ENCODE peak calls at places on chromosome 19, in seven cellular contexts. One of them, this sample, is unnamed.

GRCh38 chr19:52941941-52942370 is 18.7 kb upstream of the ZNF888 start:
- DNase-seq in H1: peak; percentile 70
- DNase-seq in mesendoderm: peak; percentile 63
- DNase-seq in neuronal stem cell: no peak
- DNase-seq in IMR-90: peak; percentile 20
- DNase-seq in trophoblast cell: peak; percentile 25
- DNase-seq in H9: peak; percentile 46
- DNase-seq in this sample: peak; percentile 50

GRCh38 chr19:17304386-17305047 is 1.2 kb upstream of the MRPL34 start:
- DNase-seq in H1: no peak
- DNase-seq in mesendoderm: no peak
- DNase-seq in neuronal stem cell: no peak
- DNase-seq in IMR-90: no peak
- DNase-seq in trophoblast cell: no peak
- DNase-seq in H9: no peak
- DNase-seq in this sample: no peak

GRCh38 chr19:35845215-35846037 is 6.9 kb downstream of the NPHS1 start:
- DNase-seq in H1: peak; percentile 74
- DNase-seq in mesendoderm: peak; percentile 25
- DNase-seq in neuronal stem cell: no peak
- DNase-seq in IMR-90: no peak
- DNase-seq in trophoblast cell: no peak
- DNase-seq in H9: peak; percentile 70
- DNase-seq in this sample: peak; percentile 8

GRCh38 chr19:3655402-3656072 is 28.9 kb upstream of the CACTIN start:
- DNase-seq in H1: no peak
- DNase-seq in mesendoderm: no peak
- DNase-seq in neuronal stem cell: no peak
- DNase-seq in IMR-90: peak; percentile 95
- DNase-seq in trophoblast cell: no peak
- DNase-seq in H9: no peak
- DNase-seq in this sample: peak; percentile 96

GRCh38 chr19:8028951-8029491 is 23.5 kb upstream of the CCL25 start:
- DNase-seq in H1: peak; percentile 65
- DNase-seq in mesendoderm: peak; percentile 79
- DNase-seq in neuronal stem cell: peak; percentile 97
- DNase-seq in IMR-90: peak; percentile 13
- DNase-seq in trophoblast cell: peak; percentile 72
- DNase-seq in H9: peak; percentile 59
- DNase-seq in this sample: no peak

GRCh38 chr19:15421726-15422260 is 3.0 kb upstream of the AKAP8L start:
- DNase-seq in H1: no peak
- DNase-seq in mesendoderm: no peak
- DNase-seq in neuronal stem cell: no peak
- DNase-seq in IMR-90: no peak
- DNase-seq in trophoblast cell: no peak
- DNase-seq in H9: no peak
- DNase-seq in this sample: no peak

GRCh38 chr19:19403373-19403901 is 2.0 kb upstream of the GATAD2A start:
- DNase-seq in H1: no peak
- DNase-seq in mesendoderm: no peak
- DNase-seq in neuronal stem cell: no peak
- DNase-seq in IMR-90: peak; percentile 44
- DNase-seq in trophoblast cell: no peak
- DNase-seq in H9: no peak
- DNase-seq in this sample: peak; percentile 51

GRCh38 chr19:43534811-43535761 is 2.1 kb downstream of the ZNF575 start:
- DNase-seq in H1: peak; percentile 89
- DNase-seq in mesendoderm: peak; percentile 93
- DNase-seq in neuronal stem cell: peak; percentile 54
- DNase-seq in IMR-90: peak; percentile 61
- DNase-seq in trophoblast cell: peak; percentile 27
- DNase-seq in H9: peak; percentile 92
- DNase-seq in this sample: peak; percentile 74

GRCh38 chr19:6587093-6587820 is 3.7 kb downstream of the CD70 start:
- DNase-seq in H1: peak; percentile 56
- DNase-seq in mesendoderm: peak; percentile 82
- DNase-seq in neuronal stem cell: no peak
- DNase-seq in IMR-90: no peak
- DNase-seq in trophoblast cell: no peak
- DNase-seq in H9: peak; percentile 72
- DNase-seq in this sample: no peak

GRCh38 chr19:18220632-18221275 is 5.5 kb downstream of the PDE4C start:
- DNase-seq in H1: peak; percentile 98
- DNase-seq in mesendoderm: peak; percentile 81
- DNase-seq in neuronal stem cell: no peak
- DNase-seq in IMR-90: no peak
- DNase-seq in trophoblast cell: no peak
- DNase-seq in H9: peak; percentile 98
- DNase-seq in this sample: no peak

GRCh38 chr19:2982983-2983350 is 5.6 kb downstream of the TLE6 start:
- DNase-seq in H1: no peak
- DNase-seq in mesendoderm: no peak
- DNase-seq in neuronal stem cell: no peak
- DNase-seq in IMR-90: peak; percentile 68
- DNase-seq in trophoblast cell: peak; percentile 53
- DNase-seq in H9: no peak
- DNase-seq in this sample: peak; percentile 54

GRCh38 chr19:33905937-33906577 is 109.4 kb downstream of the KCTD15 start:
- DNase-seq in H1: peak; percentile 84
- DNase-seq in mesendoderm: peak; percentile 92
- DNase-seq in neuronal stem cell: peak; percentile 63
- DNase-seq in IMR-90: no peak
- DNase-seq in trophoblast cell: peak; percentile 45
- DNase-seq in H9: peak; percentile 87
- DNase-seq in this sample: no peak

GRCh38 chr19:6473652-6474051 is 7.9 kb downstream of the DENND1C start:
- DNase-seq in H1: no peak
- DNase-seq in mesendoderm: no peak
- DNase-seq in neuronal stem cell: no peak
- DNase-seq in IMR-90: no peak
- DNase-seq in trophoblast cell: peak; percentile 14
- DNase-seq in H9: no peak
- DNase-seq in this sample: no peak

GRCh38 chr19:19120308-19121156 is 17.7 kb downstream of the TMEM161A start:
- DNase-seq in H1: peak; percentile 100
- DNase-seq in mesendoderm: peak; percentile 99
- DNase-seq in neuronal stem cell: peak; percentile 95
- DNase-seq in IMR-90: peak; percentile 62
- DNase-seq in trophoblast cell: peak; percentile 45
- DNase-seq in H9: peak; percentile 100
- DNase-seq in this sample: peak; percentile 74

GRCh38 chr19:46787040-46787330 is 1.4 kb downstream of the SLC1A5 start:
- DNase-seq in H1: no peak
- DNase-seq in mesendoderm: no peak
- DNase-seq in neuronal stem cell: no peak
- DNase-seq in IMR-90: no peak
- DNase-seq in trophoblast cell: no peak
- DNase-seq in H9: no peak
- DNase-seq in this sample: no peak

GRCh38 chr19:46785054-46785979 is 3.1 kb downstream of the SLC1A5 start:
- DNase-seq in H1: no peak
- DNase-seq in mesendoderm: no peak
- DNase-seq in neuronal stem cell: no peak
- DNase-seq in IMR-90: peak; percentile 38
- DNase-seq in trophoblast cell: no peak
- DNase-seq in H9: no peak
- DNase-seq in this sample: no peak

GRCh38 chr19:46786236-46787039 is 2.0 kb downstream of the SLC1A5 start:
- DNase-seq in H1: peak; percentile 61
- DNase-seq in mesendoderm: peak; percentile 89
- DNase-seq in neuronal stem cell: peak; percentile 33
- DNase-seq in IMR-90: peak; percentile 83
- DNase-seq in trophoblast cell: peak; percentile 56
- DNase-seq in H9: no peak
- DNase-seq in this sample: peak; percentile 95

GRCh38 chr19:46784262-46785053 is 3.9 kb downstream of the SLC1A5 start:
- DNase-seq in H1: peak; percentile 69
- DNase-seq in mesendoderm: peak; percentile 97
- DNase-seq in neuronal stem cell: peak; percentile 29
- DNase-seq in IMR-90: peak; percentile 95
- DNase-seq in trophoblast cell: peak; percentile 69
- DNase-seq in H9: peak; percentile 88
- DNase-seq in this sample: peak; percentile 93

DNA sequence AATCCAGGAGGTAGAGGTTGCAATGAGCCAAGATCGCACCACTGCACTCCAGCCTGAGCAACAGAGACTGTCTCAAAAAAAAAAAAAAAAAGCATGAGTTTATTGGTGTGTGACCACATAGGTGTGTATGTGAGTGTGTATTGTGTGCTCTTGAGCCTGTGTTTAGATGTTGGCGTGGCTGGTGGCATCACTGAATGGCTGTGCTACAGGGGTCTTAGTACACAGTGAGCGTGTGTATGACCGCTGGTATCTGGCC is 2.5 kb downstream of the SLC1A5 start:
- DNase-seq in H1: no peak
- DNase-seq in mesendoderm: no peak
- DNase-seq in neuronal stem cell: no peak
- DNase-seq in IMR-90: no peak
- DNase-seq in trophoblast cell: no peak
- DNase-seq in H9: no peak
- DNase-seq in this sample: no peak
- H2AK5ac ChIP-seq in H1: peak overlapping the region; percentile 18
- H2AK5ac ChIP-seq in mesendoderm: peak overlapping the region; percentile 64
- H2AK5ac ChIP-seq in neuronal stem cell: no peak overlapping the region
- H2AK5ac ChIP-seq in IMR-90: peak overlapping the region; percentile 75
- H2AK5ac ChIP-seq in trophoblast cell: no peak overlapping the region
- H2AK5ac ChIP-seq in H9: no peak overlapping the region
- H2AK5ac ChIP-seq in this sample: peak overlapping the region; percentile 0

DNA sequence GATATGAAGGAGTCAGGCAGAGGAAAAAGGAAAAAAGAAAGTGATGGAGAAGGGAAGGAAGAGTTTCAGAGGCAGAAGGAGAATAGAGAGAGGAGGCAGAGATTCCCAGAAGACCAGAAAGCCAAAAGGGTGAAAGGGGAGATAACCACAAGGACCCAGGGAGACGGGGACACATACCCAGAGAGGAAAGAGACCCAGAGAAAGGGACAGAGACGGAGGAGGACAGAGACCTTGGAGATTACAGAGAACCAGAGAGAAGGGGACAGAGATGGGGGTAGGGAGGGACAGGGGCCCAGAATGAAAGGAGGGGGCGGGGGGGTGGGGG is 1.4 kb downstream of the PTH2 start:
- DNase-seq in H1: no peak
- DNase-seq in mesendoderm: no peak
- DNase-seq in neuronal stem cell: no peak
- DNase-seq in IMR-90: no peak
- DNase-seq in trophoblast cell: no peak
- DNase-seq in H9: no peak
- DNase-seq in this sample: no peak
- H3K23ac ChIP-seq in H1: no peak overlapping the region
- H3K23ac ChIP-seq in mesendoderm: no peak overlapping the region
- H3K23ac ChIP-seq in neuronal stem cell: no peak overlapping the region
- H3K23ac ChIP-seq in IMR-90: no peak overlapping the region
- H3K23ac ChIP-seq in trophoblast cell: no peak overlapping the region
- H3K23ac ChIP-seq in H9: no peak overlapping the region
- H3K23ac ChIP-seq in this sample: no peak overlapping the region

GRCh38 chr19:41000310-41000737 is 9.2 kb downstream of the CYP2B6 start:
- DNase-seq in H1: no peak
- DNase-seq in mesendoderm: no peak
- DNase-seq in neuronal stem cell: no peak
- DNase-seq in IMR-90: no peak
- DNase-seq in trophoblast cell: no peak
- DNase-seq in H9: no peak
- DNase-seq in this sample: no peak
- H3K27ac ChIP-seq in H1: no peak overlapping the region
- H3K27ac ChIP-seq in mesendoderm: no peak overlapping the region
- H3K27ac ChIP-seq in neuronal stem cell: no peak overlapping the region
- H3K27ac ChIP-seq in IMR-90: no peak overlapping the region
- H3K27ac ChIP-seq in trophoblast cell: no peak overlapping the region
- H3K27ac ChIP-seq in H9: no peak overlapping the region
- H3K27ac ChIP-seq in this sample: no peak overlapping the region

GRCh38 chr19:993361-993830 is 6.8 kb upstream of the GRIN3B start:
- DNase-seq in H1: no peak
- DNase-seq in mesendoderm: no peak
- DNase-seq in neuronal stem cell: no peak
- DNase-seq in IMR-90: no peak
- DNase-seq in trophoblast cell: peak; percentile 82
- DNase-seq in H9: no peak
- DNase-seq in this sample: no peak
- H2AK5ac ChIP-seq in H1: no peak overlapping the region
- H2AK5ac ChIP-seq in mesendoderm: no peak overlapping the region
- H2AK5ac ChIP-seq in neuronal stem cell: peak overlapping the region; percentile 56
- H2AK5ac ChIP-seq in IMR-90: no peak overlapping the region
- H2AK5ac ChIP-seq in trophoblast cell: peak overlapping the region; percentile 13
- H2AK5ac ChIP-seq in H9: no peak overlapping the region
- H2AK5ac ChIP-seq in this sample: no peak overlapping the region

GRCh38 chr19:39277598-39277997 is 9.4 kb downstream of the IFNL2 start:
- DNase-seq in H1: no peak
- DNase-seq in mesendoderm: no peak
- DNase-seq in neuronal stem cell: no peak
- DNase-seq in IMR-90: no peak
- DNase-seq in trophoblast cell: peak; percentile 63
- DNase-seq in H9: no peak
- DNase-seq in this sample: peak; percentile 40
- H3K23ac ChIP-seq in H1: no peak overlapping the region
- H3K23ac ChIP-seq in mesendoderm: no peak overlapping the region
- H3K23ac ChIP-seq in neuronal stem cell: no peak overlapping the region
- H3K23ac ChIP-seq in IMR-90: no peak overlapping the region
- H3K23ac ChIP-seq in trophoblast cell: no peak overlapping the region
- H3K23ac ChIP-seq in H9: no peak overlapping the region
- H3K23ac ChIP-seq in this sample: no peak overlapping the region

GRCh38 chr19:21264416-21264815 is 64.8 kb downstream of the ZNF708 start:
- DNase-seq in H1: no peak
- DNase-seq in mesendoderm: no peak
- DNase-seq in neuronal stem cell: no peak
- DNase-seq in IMR-90: no peak
- DNase-seq in trophoblast cell: no peak
- DNase-seq in H9: no peak
- DNase-seq in this sample: no peak

GRCh38 chr19:21264891-21265290 is 64.3 kb downstream of the ZNF708 start:
- DNase-seq in H1: no peak
- DNase-seq in mesendoderm: no peak
- DNase-seq in neuronal stem cell: no peak
- DNase-seq in IMR-90: no peak
- DNase-seq in trophoblast cell: no peak
- DNase-seq in H9: no peak
- DNase-seq in this sample: no peak

DNA sequence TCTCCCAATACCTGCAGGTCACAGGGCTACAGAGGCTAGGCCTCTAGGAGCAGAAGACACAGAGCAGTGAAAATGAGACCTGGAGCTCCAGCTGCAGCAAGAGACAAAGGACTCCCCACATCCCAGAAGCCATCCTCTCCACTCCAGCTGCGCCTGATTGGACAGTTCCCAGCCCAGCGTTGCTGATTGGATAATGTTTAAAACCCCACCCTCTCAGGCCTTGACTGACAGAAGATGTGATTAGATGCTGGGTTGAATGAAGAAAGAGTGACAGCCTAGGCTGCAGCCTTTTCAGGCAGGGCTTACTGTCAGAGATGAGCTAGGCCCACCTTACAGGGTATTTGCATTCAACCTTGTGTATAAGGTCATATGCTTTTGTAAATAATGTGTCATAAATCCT is 59.4 kb downstream of the ZNF708 start:
- DNase-seq in H1: no peak
- DNase-seq in mesendoderm: no peak
- DNase-seq in neuronal stem cell: no peak
- DNase-seq in IMR-90: no peak
- DNase-seq in trophoblast cell: no peak
- DNase-seq in H9: no peak
- DNase-seq in this sample: no peak
- H3K27ac ChIP-seq in H1: no peak overlapping the region
- H3K27ac ChIP-seq in mesendoderm: no peak overlapping the region
- H3K27ac ChIP-seq in neuronal stem cell: no peak overlapping the region
- H3K27ac ChIP-seq in IMR-90: no peak overlapping the region
- H3K27ac ChIP-seq in trophoblast cell: no peak overlapping the region
- H3K27ac ChIP-seq in H9: no peak overlapping the region
- H3K27ac ChIP-seq in this sample: no peak overlapping the region